ENCODE peak calls at places on chromosome 21, in eight cellular contexts. A is lower lobe of right lung, I is tibial nerve, E is A673, Q is cardiac muscle cell, P is heart left ventricle, B is thoracic aorta, Y is H9. U is an unnamed sample.

GRCh38 chr21:24367936-24368335 is 1239.3 kb downstream of the MRPL39 start:
- DNase-seq in B (no peak), P (no peak), Q (no peak), E (no peak), A (no peak), Y (no peak), I (no peak), U (no peak)

GRCh38 chr21:34941162-34941561 is 107.9 kb downstream of the RUNX1 start:
- DNase-seq in A (no peak), E (no peak), P (no peak), Q (no peak), I (no peak), B (no peak), Y (no peak), U (no peak)

GRCh38 chr21:37748351-37748750 is 167.9 kb downstream of the KCNJ6 start:
- DNase-seq in P (no peak), A (no peak), Y (no peak), B (no peak), E (no peak), I (no peak), Q (no peak), U (no peak)

GRCh38 chr21:35128526-35128925 is 79.4 kb upstream of the RUNX1 start:
- DNase-seq in I (no peak), B (no peak), P (no peak), E (no peak), Y (no peak), Q (no peak), A (no peak), U (no peak)

GRCh38 chr21:28523367-28523766 is 469.3 kb downstream of the LTN1 start:
- DNase-seq in B (no peak), A (no peak), Y (no peak), Q (no peak), E (no peak), P (no peak), I (no peak), U (no peak)

GRCh38 chr21:31557421-31557955 is 102.0 kb upstream of the SOD1 start:
- DNase-seq in E (no peak), Y (peak; percentile 68), A (no peak), Q (peak; percentile 33), I (no peak), P (no peak), B (no peak), U (no peak)

GRCh38 chr21:43300496-43301423 is 126.2 kb downstream of the SIK1 start:
- DNase-seq in Y (no peak), E (no peak), Q (no peak), A (peak; percentile 38), I (peak; percentile 23), B (no peak), P (peak; percentile 79), U (no peak)

GRCh38 chr21:26438976-26439375 is 134.1 kb downstream of the CYYR1 start:
- DNase-seq in I (no peak), Q (no peak), B (no peak), A (no peak), P (no peak), E (no peak), Y (no peak), U (no peak)

GRCh38 chr21:33543505-33544129 is 779 bp downstream of the SON start:
- DNase-seq in E (no peak), I (no peak), P (no peak), Y (peak; percentile 66), A (peak; percentile 84), Q (no peak), B (no peak), U (no peak)

GRCh38 chr21:29481641-29482040 is 182.9 kb downstream of the BACH1 start:
- DNase-seq in Q (no peak), A (no peak), P (no peak), I (no peak), B (no peak), E (no peak), Y (no peak), U (no peak)

DNA sequence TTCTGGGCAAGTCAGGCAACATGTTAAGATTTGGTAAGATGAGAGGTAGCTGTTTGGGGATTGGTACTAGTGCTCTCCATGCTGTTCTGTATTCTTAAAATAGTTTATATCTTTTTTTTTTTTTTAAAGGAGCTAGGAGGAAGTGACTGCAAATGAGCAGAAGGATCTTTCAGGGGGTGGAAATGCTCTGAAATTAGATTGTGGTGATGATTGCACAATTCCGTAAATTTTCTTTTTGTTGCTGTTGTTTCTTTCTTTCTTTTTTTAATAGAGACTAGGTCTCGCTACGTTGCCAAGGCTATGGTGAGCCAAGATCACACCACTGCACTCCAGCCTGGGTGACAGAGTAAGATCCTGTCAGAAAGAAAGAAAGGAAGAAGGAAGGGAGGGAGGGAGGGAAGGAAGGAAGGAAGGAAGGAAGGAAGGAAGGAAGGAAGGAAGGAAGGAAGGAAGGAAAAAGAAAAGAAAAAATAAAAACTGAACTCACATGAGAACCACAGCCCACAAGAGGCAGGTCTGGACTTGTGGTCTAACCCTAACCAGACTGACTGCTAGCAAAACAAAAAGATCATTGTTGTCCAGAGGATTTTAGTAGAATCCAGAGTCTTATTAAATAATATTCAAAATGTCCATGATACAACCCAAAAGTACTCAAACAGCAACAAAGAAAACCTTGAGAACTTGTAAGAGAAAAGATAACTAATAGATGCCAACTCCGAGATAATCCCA is 4.5 kb upstream of the ITGB2 start:
- DNase-seq in Y (no peak), I (no peak), A (peak; percentile 14), E (peak; percentile 97), B (no peak), Q (no peak), P (no peak), U (no peak)
- H3K27me3 ChIP-seq in Y (peaks cover 44% of the 10 kb centered on the region), I (peaks cover 32% of the 10 kb centered on the region), A (peaks cover 19% of the 10 kb centered on the region), E (no peaks in the 10 kb centered on the region), B (no peaks in the 10 kb centered on the region), Q (peaks cover 34% of the 10 kb centered on the region), P (peaks cover 23% of the 10 kb centered on the region), U (no peaks in the 10 kb centered on the region)

DNA sequence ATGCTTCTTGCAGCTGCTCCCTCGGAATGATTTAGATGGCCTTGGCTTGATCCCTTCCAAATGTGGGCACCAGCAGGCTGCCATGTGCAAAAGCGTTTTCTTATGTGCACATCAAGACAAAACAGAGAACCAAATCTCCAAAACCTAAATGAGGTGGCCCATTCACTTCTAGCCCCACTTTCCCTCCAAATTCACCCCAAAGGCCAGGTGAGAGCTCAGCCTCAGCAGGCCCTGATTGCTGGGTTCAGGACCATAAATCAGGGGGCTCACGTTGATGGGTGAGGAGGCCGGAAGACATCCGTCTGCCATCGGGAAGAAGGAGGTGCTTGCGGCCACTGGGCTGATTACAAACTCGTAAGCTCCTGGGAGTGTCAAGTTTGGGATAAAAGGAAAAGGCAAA is 86.7 kb upstream of the CLDN14 start:
- DNase-seq in Y (no peak), P (no peak), A (no peak), B (no peak), I (no peak), Q (no peak), E (no peak), U (no peak)
- H3K27me3 ChIP-seq in Y (no peaks in the 10 kb centered on the region), P (peaks cover 17% of the 10 kb centered on the region), A (peaks cover 10% of the 10 kb centered on the region), B (no peaks in the 10 kb centered on the region), I (no peaks in the 10 kb centered on the region), Q (no peaks in the 10 kb centered on the region), E (no peaks in the 10 kb centered on the region), U (peaks cover 11% of the 10 kb centered on the region)

GRCh38 chr21:42109873-42110525 is 38.9 kb downstream of the UMODL1 start:
- DNase-seq in B (no peak), P (no peak), Q (no peak), Y (no peak), I (no peak), A (no peak), E (no peak), U (no peak)

GRCh38 chr21:42112223-42112622 is 41.1 kb downstream of the UMODL1 start:
- DNase-seq in I (no peak), E (no peak), Y (no peak), A (no peak), Q (no peak), B (no peak), P (no peak), U (no peak)

GRCh38 chr21:42110691-42111469 is 39.8 kb downstream of the UMODL1 start:
- DNase-seq in P (no peak), B (no peak), A (no peak), Q (no peak), I (no peak), Y (no peak), E (no peak), U (no peak)

GRCh38 chr21:42111811-42112210 is 40.7 kb downstream of the UMODL1 start:
- DNase-seq in Q (no peak), A (no peak), Y (no peak), P (no peak), B (no peak), I (no peak), E (no peak), U (no peak)

DNA sequence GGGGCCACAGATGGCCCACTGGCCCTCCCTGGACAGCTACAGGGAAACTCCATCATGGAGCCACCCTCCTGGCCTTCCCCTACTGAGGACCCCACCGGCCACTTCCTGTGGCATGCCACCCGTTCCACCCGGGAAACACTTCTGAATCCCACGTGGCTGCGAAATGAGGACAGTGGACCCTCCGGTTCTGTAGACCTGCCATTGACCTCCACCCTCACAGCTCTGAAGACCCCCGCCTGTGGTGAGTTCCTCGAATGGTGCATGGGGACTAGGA is 40.3 kb downstream of the UMODL1 start:
- DNase-seq in E (no peak), B (no peak), Q (no peak), A (no peak), Y (no peak), P (no peak), I (no peak), U (no peak)
- H3K27me3 ChIP-seq in E (no peaks in the 10 kb centered on the region), B (no peaks in the 10 kb centered on the region), Q (no peaks in the 10 kb centered on the region), A (peaks cover under 1% of the 10 kb centered on the region), Y (no peaks in the 10 kb centered on the region), P (peaks cover 5% of the 10 kb centered on the region), I (peaks cover 21% of the 10 kb centered on the region), U (peaks cover 4% of the 10 kb centered on the region)

GRCh38 chr21:44684077-44684476 is 2.1 kb upstream of the KRTAP12-1 start:
- DNase-seq in B (no peak), A (no peak), Q (no peak), I (no peak), Y (no peak), E (no peak), P (no peak), U (no peak)
- H3K27me3 ChIP-seq in B (no peaks in the 10 kb centered on the region), A (peaks cover 22% of the 10 kb centered on the region), Q (no peaks in the 10 kb centered on the region), I (peaks cover 31% of the 10 kb centered on the region), Y (no peaks in the 10 kb centered on the region), E (no peaks in the 10 kb centered on the region), P (peaks cover 31% of the 10 kb centered on the region), U (no peaks in the 10 kb centered on the region)

DNA sequence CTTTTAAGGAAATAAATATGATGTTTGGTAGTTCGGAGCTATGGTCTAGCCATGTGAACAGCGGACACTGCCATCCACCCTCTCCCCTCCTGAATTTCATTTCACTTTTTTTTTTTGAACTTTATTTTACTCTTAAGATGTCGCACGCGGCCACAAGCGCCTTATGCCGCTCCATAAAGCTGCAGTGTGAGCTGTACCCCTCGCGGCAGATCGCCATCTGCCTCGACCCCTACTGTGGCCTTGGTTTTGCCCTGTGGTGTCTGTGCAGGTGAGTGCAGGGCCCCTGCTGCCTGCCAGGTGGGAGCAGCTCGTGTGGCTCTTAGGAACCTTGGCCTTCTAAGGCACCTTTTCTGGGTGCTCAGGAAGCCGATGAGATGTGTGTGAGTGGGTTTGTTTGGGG is 48.1 kb downstream of the S100B start:
- DNase-seq in Q (no peak), A (no peak), B (no peak), E (no peak), I (no peak), Y (no peak), P (no peak), U (no peak)
- H3K27me3 ChIP-seq in Q (no peaks in the 10 kb centered on the region), A (no peaks in the 10 kb centered on the region), B (no peaks in the 10 kb centered on the region), E (no peaks in the 10 kb centered on the region), I (no peaks in the 10 kb centered on the region), Y (no peaks in the 10 kb centered on the region), P (no peaks in the 10 kb centered on the region), U (no peaks in the 10 kb centered on the region)